ENCODE peak calls at places on chromosomes 6 and 20, in five cellular contexts. E, D, Z, R and F are unnamed samples.

GRCh38 chr6:81891869-81892268 is 139.4 kb upstream of the TENT5A start:
- DNase-seq in D (no peak), R (no peak), Z (no peak), E (no peak), F (no peak)

GRCh38 chr6:111805511-111806181 is 67.6 kb downstream of the FYN start:
- DNase-seq in E (no peak), Z (no peak), R (peak), D (no peak), F (no peak)

GRCh38 chr20:62516345-62516744 is 40.5 kb upstream of the GATA5 start:
- DNase-seq in R (peak), Z (no peak), E (no peak), D (no peak), F (no peak)

GRCh38 chr20:37443596-37443995 is 77.5 kb upstream of the NNAT start:
- DNase-seq in D (no peak), R (no peak), Z (no peak), E (peak), F (no peak)

GRCh38 chr6:114291428-114291827 is 51.4 kb downstream of the HS3ST5 start:
- DNase-seq in E (no peak), Z (no peak), R (no peak), D (no peak), F (no peak)

GRCh38 chr6:37303891-37304503 is 46.1 kb upstream of the TMEM217 start:
- DNase-seq in E (no peak), Z (no peak), R (peak), D (no peak), F (no peak)

GRCh38 chr20:45157977-45158376 is 16.7 kb upstream of the PI3 start:
- DNase-seq in D (no peak), Z (no peak), R (no peak), E (no peak), F (no peak)

GRCh38 chr6:53284901-53285300 is 63.8 kb downstream of the ELOVL5 start:
- DNase-seq in R (no peak), Z (no peak), D (no peak), E (no peak), F (no peak)

GRCh38 chr6:14984454-14984853 is 261.4 kb upstream of the JARID2 start:
- DNase-seq in D (peak), Z (no peak), E (peak), R (no peak), F (no peak)

GRCh38 chr6:21164768-21165326 is 428.7 kb upstream of the SOX4 start:
- DNase-seq in E (no peak), R (peak), D (no peak), Z (no peak), F (no peak)

GRCh38 chr6:93418113-93418447 is 1.3 kb downstream of the EPHA7 start:
- DNase-seq in Z (no peak), R (no peak), D (no peak), E (no peak), F (no peak)

GRCh38 chr20:33986560-33987216 is 7.0 kb upstream of the RALY start:
- DNase-seq in Z (no peak), E (no peak), D (no peak), R (no peak), F (no peak)

GRCh38 chr20:63502671-63503172 is 3.8 kb upstream of the EEF1A2 start:
- DNase-seq in Z (no peak), D (no peak), R (no peak), E (no peak), F (no peak)

GRCh38 chr6:167663784-167664432 is 162.8 kb upstream of the AFDN start:
- DNase-seq in E (no peak), D (no peak), R (no peak), Z (no peak), F (no peak)

GRCh38 chr20:20362774-20363435 is 5.0 kb upstream of the INSM1 start:
- DNase-seq in R (peak), Z (no peak), D (no peak), E (no peak), F (no peak)

GRCh38 chr6:19470333-19470732 is 366.8 kb upstream of the ID4 start:
- DNase-seq in E (no peak), Z (no peak), R (no peak), D (no peak), F (no peak)

GRCh38 chr6:35919827-35920751 is 809 bp downstream of the SRPK1 start:
- DNase-seq in R (peak), Z (no peak), D (no peak), E (peak), F (peak)

GRCh38 chr6:32692019-32692418 is 25.6 kb upstream of the HLA-DQB1 start:
- DNase-seq in Z (no peak), D (no peak), R (peak), E (no peak), F (no peak)

GRCh38 chr6:166862287-166862977 is 93.9 kb downstream of the RNASET2 start:
- DNase-seq in Z (no peak), D (no peak), E (no peak), R (no peak), F (peak)

GRCh38 chr6:155528982-155529453 is 73.4 kb upstream of the NOX3 start:
- DNase-seq in R (peak), E (no peak), D (no peak), Z (peak), F (no peak)

GRCh38 chr6:89281779-89282246 is 33.3 kb downstream of the GABRR2 start:
- DNase-seq in R (peak), D (no peak), E (no peak), Z (peak), F (no peak)

GRCh38 chr20:916125-916799 is at the start of gene ANGPT4:
- DNase-seq in E (no peak), D (no peak), Z (no peak), R (no peak), F (no peak)